ENCODE peak calls at places on chromosomes 6 and 20, in nine cellular contexts. I is cardiac muscle cell; K is uterus; L is nucleus accumbens; Q is lower lobe of right lung; J is left cardiac atrium; E is fibroblast of lung; M is EH; D is stimulated activated CD8-positive, alpha-beta memory T cell treated with anti-CD3 and anti-CD28 coated beads, Interleukin-2, amount 100 ng/mL, for 48 hours. H is an unnamed sample.

GRCh38 chr6:9131616-9132015 is 696.3 kb upstream of the SLC35B3 start:
- DNase-seq in D (no peak), I (no peak), L (no peak), M (no peak), J (no peak), Q (peak), E (no peak), K (no peak), H (no peak)

GRCh38 chr20:2822073-2822472 is 5.9 kb downstream of the TMEM239 start:
- DNase-seq in L (no peak), Q (no peak), I (no peak), J (no peak), M (peak), E (peak), D (no peak), K (no peak), H (no peak)

GRCh38 chr6:84333827-84334226 is 106.4 kb upstream of the CEP162 start:
- DNase-seq in E (no peak), Q (no peak), M (no peak), K (no peak), L (no peak), D (no peak), J (no peak), I (no peak), H (no peak)

GRCh38 chr6:14673201-14673600 is 555.6 kb downstream of the CD83 start:
- DNase-seq in L (no peak), E (peak), D (no peak), M (peak), Q (no peak), I (no peak), K (no peak), J (no peak), H (no peak)

GRCh38 chr6:47153066-47153755 is 111.1 kb upstream of the ADGRF1 start:
- DNase-seq in Q (no peak), D (no peak), K (no peak), L (no peak), I (no peak), M (peak), E (peak), J (no peak), H (no peak)

GRCh38 chr6:165486183-165487137 is 176.6 kb downstream of the PDE10A start:
- DNase-seq in E (no peak), M (no peak), D (no peak), I (peak), K (no peak), L (no peak), Q (no peak), J (no peak), H (no peak)

GRCh38 chr6:14903176-14904088 is 342.4 kb upstream of the JARID2 start:
- DNase-seq in L (no peak), E (no peak), Q (no peak), D (no peak), J (no peak), M (no peak), K (no peak), I (no peak), H (no peak)

GRCh38 chr6:42692151-42692911 is 30.1 kb downstream of the PRPH2 start:
- DNase-seq in M (peak), I (no peak), J (peak), Q (no peak), E (peak), L (no peak), K (no peak), D (peak), H (no peak)

GRCh38 chr20:21509079-21509596 is 4.7 kb downstream of the NKX2-2 start:
- DNase-seq in E (no peak), K (no peak), I (no peak), L (no peak), J (no peak), M (no peak), D (no peak), Q (no peak), H (no peak)

GRCh38 chr6:111606620-111607115 is 990 bp upstream of the TRAF3IP2 start:
- DNase-seq in L (no peak), D (no peak), K (no peak), Q (no peak), J (no peak), I (no peak), M (peak), E (no peak), H (no peak)

GRCh38 chr6:73521351-73522254 is 771 bp upstream of the EEF1A1 start:
- DNase-seq in Q (peak), K (peak), I (peak), L (no peak), J (peak), E (peak), M (peak), D (peak), H (peak)

GRCh38 chr20:9149796-9150195 is 80.9 kb downstream of the PLCB4 start:
- DNase-seq in I (no peak), L (no peak), Q (no peak), K (no peak), M (no peak), E (no peak), D (no peak), J (no peak), H (no peak)

GRCh38 chr6:138986578-138986977 is 1.5 kb downstream of the REPS1 start:
- DNase-seq in M (peak), E (peak), L (no peak), K (no peak), I (no peak), D (no peak), J (no peak), Q (no peak), H (no peak)

GRCh38 chr20:64063389-64064144 is 569 bp downstream of the TCEA2 start:
- DNase-seq in J (no peak), D (peak), Q (no peak), I (peak), E (peak), L (no peak), K (no peak), M (peak), H (peak)

GRCh38 chr6:84428300-84428907 is 201.0 kb upstream of the CEP162 start:
- DNase-seq in J (peak), D (no peak), I (peak), M (peak), L (no peak), E (peak), Q (peak), K (no peak), H (peak)

GRCh38 chr6:143248359-143248758 is 187.7 kb downstream of the AIG1 start:
- DNase-seq in E (no peak), L (no peak), M (no peak), K (no peak), Q (no peak), I (no peak), J (no peak), D (peak), H (no peak)

GRCh38 chr6:36633915-36634314 is 39.8 kb downstream of the SRSF3 start:
- DNase-seq in Q (peak), D (no peak), E (peak), J (peak), L (no peak), K (no peak), M (peak), I (no peak), H (no peak)

GRCh38 chr6:99246602-99247001 is 102.9 kb downstream of the FAXC start:
- DNase-seq in J (no peak), M (no peak), K (no peak), D (no peak), L (no peak), E (no peak), I (no peak), Q (no peak), H (no peak)

GRCh38 chr6:20716865-20717264 is 182.6 kb downstream of the CDKAL1 start:
- DNase-seq in M (no peak), E (no peak), I (no peak), Q (no peak), D (no peak), L (no peak), K (no peak), J (no peak), H (no peak)

GRCh38 chr6:111549744-111550143 is 55.9 kb downstream of the TRAF3IP2 start:
- DNase-seq in I (no peak), M (no peak), E (no peak), J (no peak), Q (no peak), K (no peak), D (no peak), L (no peak), H (no peak)

GRCh38 chr6:91094341-91094740 is 507.5 kb upstream of the MAP3K7 start:
- DNase-seq in K (no peak), D (no peak), J (no peak), E (no peak), I (no peak), L (no peak), M (no peak), Q (no peak), H (no peak)

GRCh38 chr20:25541676-25542075 is 43.7 kb downstream of the NINL start:
- DNase-seq in J (no peak), L (no peak), E (peak), Q (no peak), I (no peak), M (peak), D (no peak), K (no peak), H (no peak)

GRCh38 chr6:33632603-33633039 is 11.5 kb downstream of the ITPR3 start:
- DNase-seq in D (peak), J (peak), M (peak), I (peak), Q (peak), L (peak), E (peak), K (no peak), H (peak)

GRCh38 chr20:20161611-20162010 is 109.3 kb downstream of the CFAP61 start:
- DNase-seq in I (no peak), J (no peak), D (no peak), E (no peak), Q (no peak), L (no peak), M (no peak), K (no peak), H (no peak)

GRCh38 chr20:38125157-38126056 is 39.7 kb downstream of the TGM2 start:
- DNase-seq in M (peak), E (peak), I (no peak), L (no peak), K (peak), Q (peak), J (peak), D (no peak), H (no peak)

H was measured in BE2C.